ENCODE peak calls at places on chromosomes 4 and X, in nine cellular contexts. L is endothelial cell; X is fibroblast of villous mesenchyme; Q is fibroblast of mammary gland; U is heart left ventricle; D is tibial artery; H is CD8-positive, alpha-beta memory T cell; V is activated CD8-positive, alpha-beta memory T cell treated with anti-CD3 and anti-CD28 coated beads for 48 hours; C is NCI-H510A treated with DMSO at 0.1 percent for 48 hours. B is an unnamed sample.

GRCh38 chrX:154516655-154517100 is 646 bp upstream of the FAM3A start:
- DNase-seq in L (no peak), X (peak), Q (peak), U (no peak), D (no peak), H (no peak), V (no peak), C (no peak), B (peak)

GRCh38 chrX:23317799-23318724 is 16.6 kb upstream of the PTCHD1 start:
- DNase-seq in L (peak), X (no peak), Q (peak), U (no peak), D (no peak), H (no peak), V (peak), C (no peak), B (no peak)

GRCh38 chr4:21593268-21594002 is 355.1 kb downstream of the KCNIP4 start:
- DNase-seq in L (no peak), X (peak), Q (peak), U (no peak), D (no peak), H (no peak), V (no peak), C (no peak), B (no peak)

GRCh38 chrX:46683023-46683422 is 75.9 kb downstream of the SLC9A7 start:
- DNase-seq in L (no peak), X (no peak), Q (no peak), U (no peak), D (no peak), H (no peak), V (no peak), C (no peak), B (no peak)

GRCh38 chr4:53777244-53777984 is 186.1 kb upstream of the LNX1 start:
- DNase-seq in L (no peak), X (peak), Q (peak), U (no peak), D (no peak), H (no peak), V (no peak), C (no peak), B (no peak)

GRCh38 chr4:184361443-184361842 is 112.9 kb downstream of the IRF2 start:
- DNase-seq in L (no peak), X (no peak), Q (peak), U (no peak), D (no peak), H (no peak), V (no peak), C (no peak), B (no peak)

GRCh38 chrX:19156223-19156622 is 34.0 kb upstream of the ADGRG2 start:
- DNase-seq in L (no peak), X (no peak), Q (peak), U (no peak), D (no peak), H (no peak), V (no peak), C (no peak), B (no peak)

GRCh38 chr4:13329963-13330362 is 154.2 kb downstream of the RAB28 start:
- DNase-seq in L (no peak), X (peak), Q (peak), U (no peak), D (no peak), H (no peak), V (no peak), C (no peak), B (no peak)

GRCh38 chr4:152460488-152460887 is 75.4 kb downstream of the FBXW7 start:
- DNase-seq in L (no peak), X (peak), Q (peak), U (no peak), D (no peak), H (no peak), V (no peak), C (no peak), B (no peak)

GRCh38 chr4:71270901-71271300 is 67.9 kb upstream of the SLC4A4 start:
- DNase-seq in L (peak), X (peak), Q (peak), U (no peak), D (no peak), H (peak), V (no peak), C (peak), B (no peak)

GRCh38 chr4:172898715-172899114 is 269.9 kb upstream of the GALNT7 start:
- DNase-seq in L (no peak), X (no peak), Q (no peak), U (no peak), D (no peak), H (no peak), V (no peak), C (no peak), B (no peak)

GRCh38 chr4:139436122-139436521 is 17.8 kb upstream of the RAB33B start:
- DNase-seq in L (no peak), X (no peak), Q (no peak), U (no peak), D (no peak), H (no peak), V (no peak), C (no peak), B (no peak)